ENCODE peak calls at places on chromosomes 12 and 14, in five cellular contexts. E is PC-3, Y is HepG2, I is tibial nerve, Q is body of pancreas. N is an unnamed sample. For H3K9me3, the result is how much of the 10 kb centered on the place peaks cover.

GRCh38 chr12:79058342-79058741 is 193.8 kb downstream of the SYT1 start:
- DNase-seq in Y (peak), Q (no peak), I (no peak), E (peak), N (no peak)

GRCh38 chr12:54439521-54440255 is 20.6 kb upstream of the ITGA5 start:
- DNase-seq in Q (no peak), Y (peak), I (no peak), E (peak), N (no peak)

GRCh38 chr12:91349451-91349850 is 166.8 kb upstream of the DCN start:
- DNase-seq in E (no peak), I (no peak), Y (no peak), Q (no peak), N (no peak)

GRCh38 chr12:11779286-11779685 is 129.8 kb downstream of the ETV6 start:
- DNase-seq in Y (no peak), I (no peak), E (no peak), Q (no peak), N (no peak)

GRCh38 chr12:104567832-104568490 is 111.2 kb downstream of the CHST11 start:
- DNase-seq in I (no peak), Y (no peak), E (no peak), Q (no peak), N (no peak)

GRCh38 chr12:108373111-108373510 is 34.0 kb upstream of the CMKLR1 start:
- DNase-seq in E (peak), Q (no peak), I (no peak), Y (no peak), N (no peak)

GRCh38 chr12:100798799-100799198 is 4.2 kb downstream of the ANO4 start:
- DNase-seq in Y (no peak), E (no peak), I (no peak), Q (no peak), N (no peak)

GRCh38 chr12:15206338-15206737 is 14.9 kb downstream of the RERG start:
- DNase-seq in Y (no peak), E (no peak), I (no peak), Q (no peak), N (no peak)

GRCh38 chr12:113908584-113909100 is 57.5 kb downstream of the RBM19 start:
- DNase-seq in E (no peak), Q (no peak), Y (no peak), I (no peak), N (no peak)

DNA sequence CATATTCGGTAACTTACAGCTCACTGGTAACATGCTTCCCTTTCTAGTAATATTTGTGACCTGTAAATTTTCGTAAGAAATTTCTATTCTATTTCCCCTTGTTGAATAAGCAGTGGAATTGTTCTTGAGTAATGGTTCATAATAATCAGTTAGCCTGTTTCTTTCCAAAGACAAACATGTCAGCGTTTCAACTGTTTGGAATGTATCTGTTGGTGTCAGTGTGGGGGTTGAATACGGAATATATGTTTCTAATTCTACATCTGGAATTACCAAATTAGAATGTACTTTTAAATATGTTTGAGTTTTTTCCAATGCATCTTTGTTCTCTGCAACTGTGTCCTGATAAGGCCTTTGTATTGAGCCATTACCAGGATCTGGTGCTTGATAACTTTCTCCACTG is 2.0 kb downstream of the BBS10 start:
- DNase-seq in I (no peak), Q (no peak), E (no peak), Y (no peak), N (no peak)
- H3K27ac ChIP-seq in I (peak), Q (no peak), E (no peak), Y (no peak), N (no peak)

GRCh38 chr14:69357544-69358200 is 40.4 kb downstream of the ERH start:
- DNase-seq in E (no peak), Y (no peak), I (no peak), Q (no peak), N (no peak)

GRCh38 chr14:69360438-69361108 is 37.5 kb downstream of the ERH start:
- DNase-seq in Y (no peak), I (no peak), Q (no peak), E (no peak), N (no peak)

GRCh38 chr14:69358966-69359365 is 39.1 kb downstream of the ERH start:
- DNase-seq in Y (no peak), I (no peak), E (no peak), Q (no peak), N (no peak)

GRCh38 chr14:69356903-69357543 is 41.1 kb downstream of the ERH start:
- DNase-seq in Y (peak), Q (no peak), I (no peak), E (no peak), N (no peak)

DNA sequence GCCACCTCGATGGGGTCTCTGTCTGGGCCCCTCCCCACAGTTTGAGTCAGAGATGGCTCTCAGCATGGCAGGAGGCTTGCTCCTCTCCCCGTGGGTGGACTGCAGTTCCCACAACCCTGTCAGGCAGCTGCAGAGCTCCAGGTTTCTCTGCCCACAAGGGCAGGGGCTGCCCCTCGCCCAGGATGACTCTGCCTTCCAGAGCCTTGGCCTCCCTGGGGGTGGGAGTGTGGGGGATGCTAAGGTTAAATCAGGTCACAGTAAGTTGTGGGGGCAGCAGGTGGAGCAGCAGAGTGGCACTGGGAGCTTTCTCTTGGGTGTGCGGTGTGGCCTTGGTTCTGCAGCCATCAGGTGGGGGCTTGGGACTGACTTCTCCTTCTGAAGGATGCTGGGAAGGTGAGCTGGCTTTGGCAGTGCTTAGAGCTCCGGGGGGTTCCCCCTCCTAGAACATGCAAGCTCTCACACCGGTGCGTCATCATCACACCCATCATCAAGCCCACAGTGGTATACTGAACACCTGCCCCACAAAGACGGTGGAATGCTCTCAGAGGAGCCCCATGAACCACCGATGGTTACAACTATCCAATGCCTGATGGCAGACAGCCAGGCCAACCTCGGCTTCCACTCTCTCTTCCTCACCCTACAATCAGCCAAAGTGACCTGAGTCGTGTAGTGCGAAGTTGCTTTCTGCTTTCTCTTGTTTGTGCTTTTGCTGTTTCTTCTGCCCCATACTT is 39.7 kb downstream of the ERH start:
- DNase-seq in E (no peak), Q (no peak), Y (no peak), I (no peak), N (no peak)
- TF ChIP-seq CTCF in E (no peak), Q (no peak), Y (no peak), I (no peak), N (no peak)

GRCh38 chr14:59200214-59200613 is 11.7 kb downstream of the DAAM1 start:
- DNase-seq in E (no peak), Y (no peak), I (no peak), Q (no peak), N (no peak)
- H3K9me3 ChIP-seq in E (under half), Y (under half), I (under half), Q (under half), N (under half)

DNA sequence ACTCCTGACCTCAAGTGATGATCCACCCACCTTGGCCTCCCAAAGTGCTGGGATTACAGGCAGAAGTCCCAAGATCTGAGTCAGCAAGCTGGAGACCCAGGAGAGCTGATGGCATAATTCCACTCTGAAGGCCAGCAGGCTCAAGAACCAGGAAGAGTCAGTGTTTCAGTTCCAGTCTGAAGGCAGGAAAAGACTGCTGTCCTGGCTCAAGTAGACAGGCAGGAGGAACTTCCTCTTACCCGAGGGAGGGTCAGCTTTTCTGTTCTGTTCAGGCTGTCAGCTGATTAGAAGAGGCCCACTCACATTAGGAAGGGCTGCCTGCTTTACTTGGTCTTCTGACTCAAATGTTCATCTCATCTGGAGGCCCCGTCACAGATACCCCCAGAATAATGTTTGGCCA is 206.0 kb upstream of the MYL2 start:
- DNase-seq in Y (no peak), E (no peak), Q (peak), I (no peak), N (no peak)
- H3K27ac ChIP-seq in Y (no peak), E (no peak), Q (no peak), I (peak), N (no peak)

N was measured in CD4-positive, alpha-beta T cell.